ENCODE peak calls at places on chromosomes 5 and 9, in six cellular contexts. N, C, K, O, M and P are unnamed samples.

GRCh38 chr9:97382099-97382718 is 29.7 kb upstream of the TDRD7 start:
- DNase-seq in K (peak; percentile 34), O (no peak), C (no peak), N (no peak), M (no peak), P (no peak)

GRCh38 chr5:168301593-168302388 is 10.3 kb downstream of the WWC1 start:
- DNase-seq in C (no peak), M (no peak), N (peak; percentile 79), O (peak; percentile 73), K (peak; percentile 34), P (peak; percentile 99)

GRCh38 chr5:157744055-157745011 is 821 bp downstream of the LSM11 start:
- DNase-seq in M (peak; percentile 41), O (no peak), N (no peak), K (no peak), C (no peak), P (peak; percentile 22)

GRCh38 chr9:131112374-131113159 is 12.8 kb upstream of the NUP214 start:
- DNase-seq in N (no peak), M (no peak), O (no peak), C (no peak), K (no peak), P (peak; percentile 76)

GRCh38 chr5:157502143-157502647 is 42.2 kb downstream of the NIPAL4 start:
- DNase-seq in O (no peak), C (no peak), M (no peak), N (no peak), K (no peak), P (no peak)

GRCh38 chr5:17235736-17236330 is 18.4 kb downstream of the BASP1 start:
- DNase-seq in C (no peak), O (no peak), K (no peak), N (no peak), M (no peak), P (no peak)

GRCh38 chr5:174045470-174046025 is at the start of gene NSG2:
- DNase-seq in K (peak; percentile 97), M (peak; percentile 79), O (peak; percentile 40), C (no peak), N (peak; percentile 81), P (peak; percentile 93)

GRCh38 chr5:1515921-1516571 is 7.7 kb downstream of the LPCAT1 start:
- DNase-seq in C (no peak), M (peak; percentile 4), N (peak; percentile 17), K (peak; percentile 68), O (no peak), P (peak; percentile 87)

GRCh38 chr5:72848474-72849428 is 32.3 kb downstream of the TNPO1 start:
- DNase-seq in M (peak; percentile 68), C (peak; percentile 22), O (peak; percentile 66), N (peak; percentile 48), K (peak; percentile 73), P (peak; percentile 54)

GRCh38 chr9:81146684-81147337 is 542.5 kb downstream of the TLE1 start:
- DNase-seq in C (no peak), M (no peak), N (no peak), K (no peak), O (no peak), P (peak; percentile 95)

GRCh38 chr9:120900821-120901220 is 23.8 kb upstream of the PHF19 start:
- DNase-seq in C (no peak), O (no peak), K (no peak), M (no peak), N (no peak), P (no peak)

GRCh38 chr9:93468763-93469456 is 15.5 kb upstream of the FAM120AOS start:
- DNase-seq in K (peak; percentile 28), O (peak; percentile 71), M (no peak), N (no peak), C (no peak), P (peak; percentile 38)

GRCh38 chr5:143085319-143085917 is 315.2 kb downstream of the ARHGAP26 start:
- DNase-seq in K (peak; percentile 24), C (no peak), M (no peak), N (no peak), O (peak; percentile 38), P (no peak)

DNA sequence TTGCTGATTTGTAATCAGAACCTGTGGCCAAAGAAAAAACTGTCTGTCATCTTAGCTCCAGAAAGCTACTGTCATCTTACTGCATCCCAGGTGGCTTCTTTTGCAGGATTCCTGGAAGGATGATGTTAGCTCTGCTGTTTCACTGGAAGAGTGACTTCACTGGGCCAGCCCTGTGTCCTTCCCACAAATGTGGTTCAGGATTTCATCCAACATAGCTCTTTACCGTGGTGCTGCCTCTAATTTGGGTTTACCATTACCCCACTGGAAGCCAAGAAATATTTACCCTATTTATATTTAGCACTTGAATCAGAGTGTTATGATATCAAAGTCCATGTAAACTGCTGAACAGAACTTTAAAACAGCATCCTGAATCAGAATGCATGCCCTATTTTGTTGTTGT is 501.0 kb downstream of the GADD45G start:
- DNase-seq in N (no peak), M (no peak), K (no peak), C (no peak), O (no peak), P (no peak)
- H3K27ac ChIP-seq in N (no peak overlapping the region), M (no peak overlapping the region), K (no peak overlapping the region), C (no peak overlapping the region), O (no peak overlapping the region), P (no peak overlapping the region)

GRCh38 chr9:22203371-22204138 is 194.4 kb upstream of the CDKN2B start:
- DNase-seq in N (no peak), O (no peak), C (no peak), K (peak; percentile 28), M (no peak), P (no peak)
- H3K27ac ChIP-seq in N (no peak overlapping the region), O (no peak overlapping the region), C (no peak overlapping the region), K (no peak overlapping the region), M (no peak overlapping the region), P (no peak overlapping the region)

GRCh38 chr5:96384353-96384752 is 48.7 kb downstream of the PCSK1 start:
- DNase-seq in C (no peak), N (no peak), K (no peak), O (no peak), M (peak; percentile 37), P (peak; percentile 92)
- H3K27ac ChIP-seq in C (no peak overlapping the region), N (no peak overlapping the region), K (no peak overlapping the region), O (no peak overlapping the region), M (peak overlapping the region; percentile 50), P (peak overlapping the region; percentile 35)

DNA sequence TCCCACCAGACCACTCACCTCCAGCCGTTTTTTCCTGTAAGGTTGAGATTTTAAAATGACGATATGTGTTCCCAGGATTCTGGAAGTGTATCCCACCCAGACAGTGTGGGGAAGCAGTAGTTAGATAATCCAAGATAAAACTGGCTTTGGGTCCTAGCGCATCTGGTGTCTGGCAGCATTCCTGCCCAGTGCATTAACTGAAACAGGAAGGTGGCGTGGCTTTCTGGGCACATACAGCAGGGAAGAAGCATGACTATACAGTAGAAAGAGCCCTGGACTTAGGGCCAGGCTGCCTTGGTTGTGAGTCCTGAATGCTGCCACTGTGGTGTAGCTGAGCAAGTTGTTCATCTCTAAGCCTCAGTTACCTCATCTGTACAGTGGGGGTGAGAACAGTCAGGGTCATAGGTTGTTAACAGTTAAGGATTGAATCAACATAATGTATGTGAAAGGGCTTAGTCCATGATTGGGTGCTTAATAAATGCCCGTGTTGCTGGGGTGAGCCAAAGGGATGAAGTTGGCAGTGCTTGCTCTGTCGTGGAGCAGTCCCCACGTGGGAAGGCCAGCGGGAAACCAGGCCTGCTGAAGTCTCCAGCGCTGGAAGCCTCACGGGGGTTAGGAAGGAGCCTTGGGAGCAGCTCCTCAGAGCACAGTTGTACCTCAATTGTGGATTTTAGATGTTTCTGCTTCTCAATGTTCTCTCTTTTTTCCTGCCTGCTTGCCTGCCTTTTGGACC is 18.0 kb downstream of the CLTA start:
- DNase-seq in O (no peak), C (no peak), K (no peak), M (no peak), N (no peak), P (no peak)
- H3K27ac ChIP-seq in O (no peak overlapping the region), C (no peak overlapping the region), K (peak overlapping the region; percentile 7), M (peak overlapping the region; percentile 5), N (peak overlapping the region; percentile 13), P (no peak overlapping the region)

GRCh38 chr5:151447174-151448037 is at the start of gene SLC36A1:
- DNase-seq in C (peak; percentile 84), M (peak; percentile 95), K (peak; percentile 97), O (peak; percentile 97), N (peak; percentile 96), P (peak; percentile 97)
- H3K27ac ChIP-seq in C (peak within 1 kb of the TSS; percentile 51), M (peak within 1 kb of the TSS; percentile 54), K (peak within 1 kb of the TSS; percentile 52), O (peak within 1 kb of the TSS; percentile 10), N (peak within 1 kb of the TSS; percentile 83), P (peak within 1 kb of the TSS; percentile 70)